ENCODE peak calls at places on chromosomes 7 and 10, in six cellular contexts. One of them, this sample, is unnamed. For H3K4me1, the result is how much of the 10 kb centered on the place peaks cover.

GRCh38 chr7:98423043-98423442 is 22.2 kb upstream of the BAIAP2L1 start:
- DNase-seq in right atrium auricular region: no peak
- DNase-seq in IMR-90: peak
- DNase-seq in cardiac muscle cell: no peak
- DNase-seq in uterus: no peak
- DNase-seq in Panc1: no peak
- DNase-seq in this sample: no peak

GRCh38 chr7:47402941-47403340 is 179.0 kb downstream of the TNS3 start:
- DNase-seq in right atrium auricular region: no peak
- DNase-seq in IMR-90: no peak
- DNase-seq in cardiac muscle cell: no peak
- DNase-seq in uterus: peak
- DNase-seq in Panc1: no peak
- DNase-seq in this sample: no peak

GRCh38 chr7:55469271-55469681 is 103.0 kb downstream of the VOPP1 start:
- DNase-seq in right atrium auricular region: no peak
- DNase-seq in IMR-90: no peak
- DNase-seq in cardiac muscle cell: no peak
- DNase-seq in uterus: no peak
- DNase-seq in Panc1: no peak
- DNase-seq in this sample: no peak

GRCh38 chr7:79272066-79272669 is 181.3 kb downstream of the MAGI2 start:
- DNase-seq in right atrium auricular region: no peak
- DNase-seq in IMR-90: peak
- DNase-seq in cardiac muscle cell: peak
- DNase-seq in uterus: no peak
- DNase-seq in Panc1: no peak
- DNase-seq in this sample: no peak

GRCh38 chr10:70656489-70656888 is 15.8 kb upstream of the ADAMTS14 start:
- DNase-seq in right atrium auricular region: no peak
- DNase-seq in IMR-90: peak
- DNase-seq in cardiac muscle cell: no peak
- DNase-seq in uterus: no peak
- DNase-seq in Panc1: peak
- DNase-seq in this sample: no peak

GRCh38 chr10:79449181-79450146 is 4.0 kb upstream of the ZCCHC24 start:
- DNase-seq in right atrium auricular region: no peak
- DNase-seq in IMR-90: no peak
- DNase-seq in cardiac muscle cell: no peak
- DNase-seq in uterus: no peak
- DNase-seq in Panc1: no peak
- DNase-seq in this sample: no peak

GRCh38 chr7:98107313-98107691 is 640 bp downstream of the LMTK2 start:
- DNase-seq in right atrium auricular region: no peak
- DNase-seq in IMR-90: no peak
- DNase-seq in cardiac muscle cell: peak
- DNase-seq in uterus: no peak
- DNase-seq in Panc1: no peak
- DNase-seq in this sample: no peak

GRCh38 chr7:22113041-22113440 is 167.3 kb upstream of the CDCA7L start:
- DNase-seq in right atrium auricular region: no peak
- DNase-seq in IMR-90: no peak
- DNase-seq in cardiac muscle cell: no peak
- DNase-seq in uterus: no peak
- DNase-seq in Panc1: no peak
- DNase-seq in this sample: no peak

DNA sequence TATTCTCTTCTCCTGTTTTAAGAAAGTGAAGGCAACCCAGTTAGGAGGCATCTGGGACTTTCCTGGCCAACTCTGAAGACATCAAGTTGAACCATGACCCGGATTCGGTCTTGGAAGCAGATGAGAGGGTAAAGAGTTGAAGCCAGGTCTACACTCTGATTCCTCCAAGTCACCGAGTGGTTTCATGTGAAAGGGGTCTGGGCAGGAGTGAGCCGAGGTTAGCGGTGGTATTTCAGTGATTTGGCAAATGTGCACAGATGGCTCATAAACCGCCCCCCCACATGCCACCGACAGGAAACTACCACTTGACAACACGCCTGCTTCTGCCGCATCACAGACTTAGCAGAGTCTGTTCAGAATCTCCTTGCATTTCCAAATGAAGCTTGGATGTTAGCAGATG is 11.3 kb upstream of the REPIN1 start:
- DNase-seq in right atrium auricular region: no peak
- DNase-seq in IMR-90: no peak
- DNase-seq in cardiac muscle cell: no peak
- DNase-seq in uterus: no peak
- DNase-seq in Panc1: no peak
- DNase-seq in this sample: no peak
- H3K27ac ChIP-seq in right atrium auricular region: no peak
- H3K27ac ChIP-seq in IMR-90: no peak
- H3K27ac ChIP-seq in cardiac muscle cell: peak
- H3K27ac ChIP-seq in uterus: no peak
- H3K27ac ChIP-seq in Panc1: peak
- H3K27ac ChIP-seq in this sample: no peak

GRCh38 chr10:43263551-43264323 is 3.1 kb downstream of the RASGEF1A start:
- DNase-seq in right atrium auricular region: no peak
- DNase-seq in IMR-90: no peak
- DNase-seq in cardiac muscle cell: no peak
- DNase-seq in uterus: no peak
- DNase-seq in Panc1: no peak
- DNase-seq in this sample: no peak
- TF ChIP-seq CTCF in right atrium auricular region: no peak
- TF ChIP-seq CTCF in IMR-90: peak
- TF ChIP-seq CTCF in cardiac muscle cell: peak
- TF ChIP-seq CTCF in uterus: no peak
- TF ChIP-seq CTCF in Panc1: peak
- TF ChIP-seq CTCF in this sample: no peak

DNA sequence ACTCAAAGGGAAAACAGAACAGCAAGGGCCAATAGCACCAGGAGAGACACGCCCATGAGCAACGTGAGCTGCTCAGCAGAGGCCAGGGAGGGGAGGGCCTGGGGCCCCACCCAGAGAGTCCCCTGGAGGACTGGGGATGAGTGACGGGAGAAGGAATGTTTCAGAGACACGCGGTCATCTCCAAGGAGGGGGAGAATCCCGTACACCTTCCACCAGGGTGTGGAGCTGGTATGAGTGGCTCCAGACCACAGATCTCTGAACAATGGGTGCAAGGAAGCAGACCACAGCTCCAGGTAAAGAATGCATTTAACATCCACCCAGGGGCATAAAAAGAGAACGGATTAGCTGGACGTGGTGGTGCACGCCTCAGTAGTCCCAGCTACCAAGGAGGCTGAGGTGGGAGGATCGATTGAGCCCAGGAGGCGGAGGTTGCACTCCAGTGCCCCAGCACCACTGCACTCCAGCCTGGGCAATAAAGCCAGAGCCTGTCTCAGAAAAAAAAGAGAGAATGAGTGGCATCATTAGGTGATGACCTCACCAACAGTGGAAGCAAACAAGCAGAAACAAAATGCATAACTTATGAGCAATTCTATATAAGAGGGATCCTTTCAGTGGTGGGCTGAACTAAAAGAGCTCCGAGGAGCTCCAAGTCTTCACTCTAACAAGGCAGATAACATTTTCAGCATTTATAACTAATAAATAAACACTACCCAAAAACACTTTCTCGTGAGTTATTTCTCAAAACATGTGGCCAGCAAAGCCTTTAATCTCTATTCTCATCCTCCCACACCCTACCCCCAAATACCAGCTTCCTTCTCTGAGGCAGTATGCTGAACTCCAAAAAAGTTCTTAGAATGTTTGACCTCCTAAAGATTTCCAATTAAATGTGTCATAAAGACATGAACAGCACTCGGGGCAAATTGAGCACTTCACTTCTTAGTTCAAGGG is 12.5 kb downstream of the PSAP start:
- DNase-seq in right atrium auricular region: no peak
- DNase-seq in IMR-90: peak
- DNase-seq in cardiac muscle cell: no peak
- DNase-seq in uterus: no peak
- DNase-seq in Panc1: no peak
- DNase-seq in this sample: no peak
- H3K4me1 ChIP-seq in right atrium auricular region: half or more
- H3K4me1 ChIP-seq in IMR-90: under half
- H3K4me1 ChIP-seq in cardiac muscle cell: half or more
- H3K4me1 ChIP-seq in uterus: under half
- H3K4me1 ChIP-seq in Panc1: half or more
- H3K4me1 ChIP-seq in this sample: half or more

GRCh38 chr7:128271471-128272454 is 30.7 kb downstream of the LEP start:
- DNase-seq in right atrium auricular region: no peak
- DNase-seq in IMR-90: no peak
- DNase-seq in cardiac muscle cell: no peak
- DNase-seq in uterus: no peak
- DNase-seq in Panc1: no peak
- DNase-seq in this sample: no peak
- H3K27ac ChIP-seq in right atrium auricular region: no peak
- H3K27ac ChIP-seq in IMR-90: no peak
- H3K27ac ChIP-seq in cardiac muscle cell: no peak
- H3K27ac ChIP-seq in uterus: no peak
- H3K27ac ChIP-seq in Panc1: no peak
- H3K27ac ChIP-seq in this sample: no peak